ENCODE peak calls at places on chromosomes 2 and 18, in nine cellular contexts. W, F, G, D, C, Z, K, U and M are unnamed samples.

GRCh38 chr2:224381913-224382647 is 19.8 kb downstream of the FAM124B start:
- DNase-seq in K (no peak), Z (no peak), F (no peak), G (no peak), W (no peak), C (no peak), D (no peak), U (no peak), M (no peak)

GRCh38 chr2:105143467-105144127 is 97.9 kb upstream of the GPR45 start:
- DNase-seq in K (no peak), W (peak; percentile 43), F (peak; percentile 22), C (no peak), G (no peak), U (no peak), Z (peak; percentile 16), D (no peak), M (no peak)

GRCh38 chr2:166031054-166031453 is 77.5 kb upstream of the TTC21B start:
- DNase-seq in Z (no peak), G (no peak), K (no peak), F (no peak), D (no peak), C (no peak), W (no peak), U (no peak), M (no peak)

GRCh38 chr2:129732630-129733026 is 246.8 kb upstream of the RAB6C start:
- DNase-seq in W (no peak), C (no peak), G (no peak), K (no peak), Z (no peak), U (no peak), F (no peak), D (no peak), M (no peak)

GRCh38 chr2:126359494-126359893 is 296.5 kb upstream of the GYPC start:
- DNase-seq in D (no peak), F (no peak), U (no peak), G (no peak), C (no peak), W (no peak), Z (no peak), K (no peak), M (no peak)

GRCh38 chr2:7022956-7023467 is 105.8 kb downstream of the RNF144A start:
- DNase-seq in F (no peak), U (no peak), Z (no peak), K (no peak), D (no peak), C (no peak), W (no peak), G (no peak), M (no peak)

GRCh38 chr18:63979409-63979908 is 9.6 kb downstream of the SERPINB8 start:
- DNase-seq in G (peak; percentile 69), K (peak; percentile 44), U (peak; percentile 53), D (peak; percentile 34), F (peak; percentile 49), Z (peak; percentile 35), C (peak; percentile 6), W (peak; percentile 45), M (peak; percentile 22)

GRCh38 chr2:239676716-239677454 is 276.1 kb upstream of the HDAC4 start:
- DNase-seq in Z (no peak), G (no peak), D (no peak), F (no peak), K (no peak), W (no peak), U (no peak), C (no peak), M (no peak)

GRCh38 chr2:166239548-166239947 is 111.7 kb upstream of the SCN1A start:
- DNase-seq in C (no peak), U (peak; percentile 92), F (no peak), Z (no peak), D (no peak), G (no peak), W (no peak), K (no peak), M (no peak)

GRCh38 chr18:56068030-56068671 is 480.2 kb upstream of the TCF4 start:
- DNase-seq in U (peak; percentile 92), W (no peak), C (no peak), D (peak; percentile 27), F (no peak), K (no peak), Z (no peak), G (no peak), M (no peak)

GRCh38 chr2:64124571-64124970 is 19.6 kb downstream of the PELI1 start:
- DNase-seq in W (no peak), U (no peak), D (no peak), Z (no peak), C (no peak), K (no peak), F (no peak), G (no peak), M (no peak)

DNA sequence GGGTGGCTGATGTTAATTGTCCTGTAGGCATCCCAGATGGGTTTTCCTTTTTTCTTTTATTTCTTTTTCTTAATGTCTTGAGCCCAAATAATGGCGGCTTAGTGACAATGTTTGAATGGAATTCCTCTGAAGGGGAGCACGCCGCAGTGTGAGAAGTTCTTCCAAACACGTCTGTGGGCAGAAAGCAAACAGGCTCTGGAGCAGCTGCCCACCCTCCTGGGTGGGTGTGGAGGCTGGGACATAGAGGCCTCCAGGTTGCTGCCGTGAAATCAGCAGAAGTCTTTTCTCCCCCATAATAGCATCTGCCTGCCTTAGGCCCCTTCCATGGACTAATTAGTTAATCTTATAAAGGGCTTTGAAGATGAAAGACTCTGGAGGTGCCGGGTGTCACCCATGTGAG is 213.9 kb downstream of the SH3RF3 start:
- DNase-seq in Z (no peak), W (no peak), U (no peak), C (no peak), K (no peak), G (no peak), D (no peak), F (no peak), M (no peak)
- TF ChIP-seq CTCF in Z (no peak), W (no peak), U (no peak), C (no peak), K (no peak), G (no peak), D (no peak), F (no peak), M (no peak)

DNA sequence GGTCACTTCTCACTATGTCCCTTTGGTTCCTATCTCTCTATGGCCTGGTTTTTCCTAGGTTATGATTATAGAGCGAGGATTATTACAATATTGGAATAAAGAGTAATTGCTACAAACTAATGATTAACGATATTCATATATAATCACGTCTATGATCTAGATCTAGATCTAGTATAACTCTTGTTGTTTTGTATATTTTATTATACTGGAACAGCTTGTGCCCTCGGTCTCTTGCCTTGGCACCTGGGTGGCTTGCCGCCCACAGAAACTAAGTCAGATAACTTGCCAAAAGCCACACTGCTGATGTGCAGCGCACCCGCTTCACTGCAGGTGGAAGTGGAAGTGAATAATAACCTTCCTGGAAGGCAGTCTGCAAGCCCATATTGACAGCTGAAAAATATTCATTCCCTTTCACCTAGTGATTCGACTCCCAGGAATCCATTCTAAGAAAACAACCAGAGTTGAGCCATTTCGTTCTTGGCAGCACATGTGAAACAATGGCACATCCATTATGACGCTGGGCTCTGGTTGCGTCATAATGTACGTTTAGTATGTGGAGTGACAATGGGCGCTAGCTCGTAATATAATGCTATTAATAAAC is 725 bp upstream of the ANKRD53 start:
- DNase-seq in C (no peak), K (peak; percentile 51), F (no peak), W (no peak), U (peak; percentile 95), D (no peak), G (peak; percentile 81), Z (peak; percentile 49), M (peak; percentile 35)
- TF ChIP-seq CTCF in C (peak; percentile 26), K (no peak), F (peak; percentile 45), W (peak; percentile 9), U (peak; percentile 58), D (no peak), G (no peak), Z (no peak), M (no peak)

DNA sequence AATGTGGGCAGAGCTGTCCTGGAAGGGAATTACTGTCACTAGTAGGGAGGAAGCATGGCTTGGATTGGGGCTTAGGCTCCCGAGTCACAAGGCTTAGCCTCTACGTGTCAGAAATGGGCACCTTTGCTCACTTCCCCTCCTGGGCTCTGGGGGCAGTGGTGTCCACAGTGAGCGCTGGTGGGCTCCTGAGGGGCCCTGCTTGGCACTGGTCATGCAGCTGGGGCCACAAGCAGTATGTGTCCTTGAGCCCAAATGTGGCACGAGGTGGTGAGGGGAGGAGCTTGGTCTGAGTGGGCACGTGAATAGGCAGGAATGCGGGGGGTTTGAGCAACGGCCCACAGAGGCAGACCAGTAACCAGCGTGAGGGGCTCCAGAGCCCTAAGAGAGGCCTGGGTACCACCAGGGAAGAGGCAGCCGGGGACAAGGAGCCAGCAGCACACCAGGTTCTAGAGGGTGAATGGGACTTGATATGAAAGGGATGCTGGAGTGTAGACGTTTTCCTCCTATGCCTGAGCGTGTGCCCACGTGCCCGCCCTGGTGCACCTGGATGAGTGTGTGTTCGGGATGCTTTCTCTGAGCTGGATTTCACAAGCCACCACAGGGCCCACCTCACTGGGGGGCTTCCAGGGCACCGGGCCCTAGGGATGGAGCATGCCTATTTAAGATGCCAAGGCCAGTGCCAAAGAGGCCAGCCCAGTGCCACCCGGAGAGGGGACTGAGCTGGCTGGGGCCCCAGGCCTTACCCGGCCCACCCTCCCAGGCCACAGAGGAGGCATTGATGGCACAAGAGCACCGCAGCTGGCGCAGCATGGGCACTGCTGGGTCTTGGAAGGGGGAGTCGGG is 22.8 kb upstream of the PTMA start:
- DNase-seq in W (no peak), D (no peak), K (no peak), F (no peak), C (no peak), G (no peak), U (no peak), Z (no peak), M (no peak)
- TF ChIP-seq CTCF in W (peak; percentile 31), D (no peak), K (peak; percentile 23), F (no peak), C (no peak), G (no peak), U (peak; percentile 24), Z (no peak), M (no peak)

GRCh38 chr2:60104514-60105501 is 448.6 kb downstream of the BCL11A start:
- DNase-seq in C (no peak), G (no peak), U (no peak), D (no peak), F (no peak), W (no peak), Z (no peak), K (no peak), M (no peak)

GRCh38 chr2:60106836-60107529 is 446.5 kb downstream of the BCL11A start:
- DNase-seq in D (peak; percentile 43), U (no peak), F (no peak), C (no peak), W (no peak), K (no peak), Z (peak; percentile 26), G (no peak), M (no peak)

GRCh38 chr2:60105868-60106267 is 447.6 kb downstream of the BCL11A start:
- DNase-seq in D (no peak), U (no peak), G (no peak), K (no peak), F (no peak), W (no peak), C (no peak), Z (no peak), M (no peak)

DNA sequence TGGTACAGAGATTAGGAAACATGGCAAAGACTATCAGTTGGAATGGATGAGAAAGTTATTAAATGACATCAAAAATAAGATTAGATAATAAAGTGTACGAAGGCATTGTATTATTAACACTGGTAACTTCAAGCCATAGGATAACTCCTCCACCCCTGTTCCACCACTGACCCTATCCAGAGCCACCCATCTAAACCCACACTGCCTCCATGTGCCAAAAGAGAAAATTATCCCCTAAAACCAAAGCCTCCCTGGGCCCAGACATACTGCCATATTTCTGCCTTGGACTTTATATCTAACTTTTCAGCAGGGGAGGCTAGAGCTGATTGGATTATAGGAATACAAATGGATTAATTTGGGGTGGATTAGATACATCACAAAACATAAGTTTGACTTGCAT is 443.7 kb downstream of the BCL11A start:
- DNase-seq in Z (no peak), D (no peak), F (no peak), U (no peak), G (no peak), C (no peak), K (no peak), W (no peak), M (no peak)
- TF ChIP-seq CTCF in Z (no peak), D (no peak), F (no peak), U (no peak), G (no peak), C (no peak), K (no peak), W (no peak), M (no peak)